ENCODE peak calls at places on chromosomes 12 and 14, in six cellular contexts. B is HCT116, I is body of pancreas, O is A549, G is pancreas, Q is lung. J is an unnamed sample.

GRCh38 chr14:89773151-89773550 is 181.4 kb downstream of the EFCAB11 start:
- ATAC-seq in B (peak; percentile 28), I (no peak), O (no peak), G (peak; percentile 12), Q (no peak), J (no peak)

GRCh38 chr12:99259040-99259934 is 388.3 kb upstream of the GARIN6 start:
- ATAC-seq in B (no peak), I (peak; percentile 30), O (no peak), G (peak; percentile 45), Q (no peak), J (no peak)

GRCh38 chr14:36859119-36859518 is 197.5 kb downstream of the PAX9 start:
- ATAC-seq in B (no peak), I (no peak), O (no peak), G (no peak), Q (no peak), J (no peak)

GRCh38 chr12:12511895-12512674 is 50.6 kb downstream of the DUSP16 start:
- ATAC-seq in B (no peak), I (no peak), O (no peak), G (no peak), Q (no peak), J (no peak)

GRCh38 chr14:50875359-50876090 is 3.7 kb downstream of the ABHD12B start:
- ATAC-seq in B (peak; percentile 27), I (no peak), O (no peak), G (no peak), Q (no peak), J (no peak)

GRCh38 chr12:49059385-49060232 is 985 bp downstream of the KMT2D start:
- ATAC-seq in B (peak; percentile 4), I (peak; percentile 27), O (peak; percentile 4), G (no peak), Q (no peak), J (peak; percentile 1)

GRCh38 chr14:73802431-73803188 is 49.0 kb upstream of the PTGR2 start:
- ATAC-seq in B (peak; percentile 69), I (no peak), O (peak; percentile 86), G (peak; percentile 23), Q (no peak), J (peak; percentile 55)

GRCh38 chr14:89707086-89707485 is 247.4 kb downstream of the EFCAB11 start:
- ATAC-seq in B (no peak), I (no peak), O (no peak), G (no peak), Q (no peak), J (no peak)

GRCh38 chr12:111454716-111455447 is 49.2 kb downstream of the SH2B3 start:
- ATAC-seq in B (no peak), I (no peak), O (no peak), G (no peak), Q (no peak), J (no peak)

GRCh38 chr14:75226755-75227544 is 50.5 kb upstream of the TMED10 start:
- ATAC-seq in B (no peak), I (no peak), O (no peak), G (no peak), Q (no peak), J (no peak)

GRCh38 chr12:53956251-53956887 is 1.7 kb downstream of the HOXC12 start:
- ATAC-seq in B (no peak), I (no peak), O (no peak), G (no peak), Q (no peak), J (no peak)

GRCh38 chr14:31990183-31990862 is 86.8 kb upstream of the ARHGAP5 start:
- ATAC-seq in B (no peak), I (no peak), O (no peak), G (peak; percentile 46), Q (no peak), J (peak; percentile 79)

GRCh38 chr12:31832740-31833540 is 104.1 kb upstream of the AMN1 start:
- ATAC-seq in B (no peak), I (no peak), O (no peak), G (peak; percentile 53), Q (no peak), J (no peak)

GRCh38 chr12:107917912-107918800 is 143.7 kb downstream of the ASCL4 start:
- ATAC-seq in B (peak; percentile 91), I (peak; percentile 55), O (peak; percentile 87), G (peak; percentile 86), Q (no peak), J (no peak)

GRCh38 chr12:943051-943450 is 6.4 kb downstream of the RAD52 start:
- ATAC-seq in B (no peak), I (no peak), O (no peak), G (no peak), Q (no peak), J (no peak)

GRCh38 chr14:30034049-30034635 is 106.5 kb upstream of the PRKD1 start:
- ATAC-seq in B (no peak), I (no peak), O (no peak), G (no peak), Q (no peak), J (no peak)

GRCh38 chr12:130496516-130497120 is 158.9 kb downstream of the PIWIL1 start:
- ATAC-seq in B (no peak), I (no peak), O (no peak), G (no peak), Q (no peak), J (no peak)

GRCh38 chr14:105605501-105606304 is 79.3 kb downstream of the TMEM121 start:
- ATAC-seq in B (no peak), I (no peak), O (no peak), G (no peak), Q (no peak), J (no peak)

GRCh38 chr12:48980389-48980952 is 2.3 kb downstream of the WNT1 start:
- ATAC-seq in B (no peak), I (peak; percentile 13), O (peak; percentile 4), G (peak; percentile 26), Q (no peak), J (no peak)

GRCh38 chr14:23119362-23120327 is 590 bp upstream of the CEBPE start:
- ATAC-seq in B (no peak), I (no peak), O (no peak), G (no peak), Q (no peak), J (no peak)

GRCh38 chr12:71439613-71440392 is at the start of gene LGR5:
- ATAC-seq in B (peak; percentile 80), I (peak; percentile 53), O (peak; percentile 67), G (peak; percentile 75), Q (peak; percentile 45), J (peak; percentile 36)

GRCh38 chr12:62816624-62817023 is 118.3 kb downstream of the PPM1H start:
- ATAC-seq in B (no peak), I (no peak), O (no peak), G (no peak), Q (no peak), J (no peak)

GRCh38 chr12:112375105-112375504 is 7.1 kb downstream of the HECTD4 start:
- ATAC-seq in B (no peak), I (no peak), O (no peak), G (no peak), Q (no peak), J (no peak)

GRCh38 chr14:22489957-22490950 is 98.8 kb downstream of the DAD1 start:
- ATAC-seq in B (no peak), I (no peak), O (no peak), G (no peak), Q (no peak), J (no peak)

GRCh38 chr12:31234955-31235867 is 90.7 kb downstream of the SINHCAF start:
- ATAC-seq in B (peak; percentile 84), I (peak; percentile 94), O (peak; percentile 84), G (peak; percentile 87), Q (no peak), J (no peak)

GRCh38 chr14:105538481-105539049 is 12.2 kb downstream of the TMEM121 start:
- ATAC-seq in B (no peak), I (no peak), O (peak; percentile 4), G (no peak), Q (no peak), J (no peak)

GRCh38 chr12:117439531-117440001 is 78.1 kb upstream of the NOS1 start:
- ATAC-seq in B (no peak), I (no peak), O (no peak), G (no peak), Q (no peak), J (no peak)

GRCh38 chr14:105924951-105925591 is 398.7 kb downstream of the TMEM121 start:
- ATAC-seq in B (no peak), I (no peak), O (no peak), G (no peak), Q (no peak), J (no peak)

GRCh38 chr12:82461851-82462250 is 103.5 kb downstream of the METTL25 start:
- ATAC-seq in B (no peak), I (no peak), O (peak; percentile 43), G (no peak), Q (no peak), J (no peak)

GRCh38 chr12:7989827-7990491 is 42.6 kb upstream of the FOXJ2 start:
- ATAC-seq in B (no peak), I (no peak), O (no peak), G (peak; percentile 85), Q (peak; percentile 90), J (peak; percentile 34)

GRCh38 chr12:131897875-131898274 is 3.5 kb downstream of the ULK1 start:
- ATAC-seq in B (no peak), I (no peak), O (no peak), G (no peak), Q (no peak), J (no peak)

GRCh38 chr14:24267516-24267915 is 3.9 kb downstream of the RABGGTA start:
- ATAC-seq in B (no peak), I (no peak), O (no peak), G (no peak), Q (no peak), J (no peak)
- H3K9me3 ChIP-seq in B (no peaks in the 10 kb centered on the region), I (no peaks in the 10 kb centered on the region), O (no peaks in the 10 kb centered on the region), G (no peaks in the 10 kb centered on the region), Q (no peaks in the 10 kb centered on the region), J (no peaks in the 10 kb centered on the region)

GRCh38 chr12:2796187-2796663 is 1.5 kb downstream of the FKBP4 start:
- ATAC-seq in B (peak; percentile 37), I (no peak), O (peak; percentile 23), G (peak; percentile 36), Q (no peak), J (no peak)
- TF ChIP-seq CTCF in B (peak; percentile 22), I (no peak), O (peak; percentile 27), G (no peak), Q (no peak), J (no peak)

GRCh38 chr12:132951649-132952048 is 4.5 kb downstream of the ZNF605 start:
- ATAC-seq in B (no peak), I (no peak), O (no peak), G (no peak), Q (no peak), J (no peak)
- H3K9me3 ChIP-seq in B (peaks cover 15% of the 10 kb centered on the region), I (no peaks in the 10 kb centered on the region), O (peaks cover 78% of the 10 kb centered on the region), G (no peaks in the 10 kb centered on the region), Q (peaks cover 58% of the 10 kb centered on the region), J (no peaks in the 10 kb centered on the region)

DNA sequence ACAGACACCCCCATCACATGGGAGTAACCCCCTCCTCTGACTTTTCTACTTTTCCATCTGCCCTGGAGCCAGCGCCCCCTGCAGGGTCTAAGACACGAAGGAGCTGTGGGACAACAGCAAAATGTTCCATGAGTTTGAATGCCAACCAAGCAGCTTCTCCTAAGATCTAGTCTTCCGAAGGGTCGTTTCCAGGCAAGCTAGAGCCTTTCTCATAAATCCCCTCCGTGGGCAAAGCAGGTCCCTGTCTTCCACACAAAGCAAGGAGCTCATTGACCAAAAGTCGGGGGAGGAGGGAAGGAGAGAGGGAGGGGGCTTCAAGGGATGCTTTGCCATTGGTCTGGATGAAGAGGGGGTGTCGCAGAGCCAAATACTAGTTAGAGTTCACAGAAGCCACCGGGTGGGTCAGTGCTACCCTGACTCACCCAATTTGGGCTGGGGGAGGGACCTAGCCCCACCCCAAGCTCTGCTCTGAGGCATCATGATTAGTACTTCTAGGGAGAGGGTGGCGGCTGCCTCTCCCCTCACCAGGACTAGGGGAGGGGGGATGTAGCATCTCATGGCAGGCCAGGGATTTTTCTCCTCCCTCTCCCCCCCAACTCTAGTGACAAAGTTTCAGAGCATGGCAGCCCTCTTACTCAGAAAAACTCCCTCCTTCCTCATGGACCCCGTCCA is 1.6 kb downstream of the MSI1 start:
- ATAC-seq in B (no peak), I (no peak), O (no peak), G (peak; percentile 38), Q (no peak), J (peak; percentile 23)
- TF ChIP-seq CTCF in B (peak; percentile 63), I (peak; percentile 21), O (peak; percentile 39), G (peak; percentile 11), Q (no peak), J (no peak)